ENCODE peak calls at places on chromosome 19, in ten cellular contexts. C is GM23338, O is HCT116, Y is transverse colon, L is K562, B is spleen, Z is breast epithelium, I is sigmoid colon, X is endothelial cell of umbilical vein, V is GM12892. K is an unnamed sample.

GRCh38 chr19:11242864-11243797 is 3.7 kb downstream of the ANGPTL8 start:
- DNase-seq in Z (peak), B (peak), I (peak), Y (peak), X (peak), V (peak), O (peak), C (peak), L (peak), K (peak)

GRCh38 chr19:7699422-7700127 is 2.4 kb downstream of the FCER2 start:
- DNase-seq in Y (no peak), I (no peak), X (no peak), V (no peak), O (no peak), Z (no peak), C (no peak), L (peak), B (no peak), K (no peak)

GRCh38 chr19:40217921-40218890 is at the start of gene TTC9B:
- DNase-seq in I (no peak), V (no peak), X (no peak), Z (no peak), B (no peak), L (peak), Y (no peak), C (peak), O (no peak), K (no peak)

GRCh38 chr19:1482361-1483066 is 3.5 kb upstream of the C19orf25 start:
- DNase-seq in O (no peak), I (no peak), V (no peak), L (peak), Z (no peak), Y (no peak), C (no peak), X (no peak), B (no peak), K (no peak)

GRCh38 chr19:40642757-40643325 is 41.7 kb downstream of the LTBP4 start:
- DNase-seq in Z (no peak), I (no peak), O (no peak), Y (no peak), C (no peak), B (no peak), V (no peak), X (no peak), L (no peak), K (no peak)

GRCh38 chr19:13103961-13104847 is 1.5 kb upstream of the LYL1 start:
- DNase-seq in L (peak), X (peak), Y (peak), B (peak), O (no peak), V (peak), C (peak), Z (no peak), I (peak), K (peak)

GRCh38 chr19:44303976-44304568 is 753 bp downstream of the ZNF235 start:
- DNase-seq in L (peak), X (no peak), B (no peak), C (peak), V (no peak), Z (no peak), I (no peak), Y (peak), O (no peak), K (no peak)

GRCh38 chr19:28387507-28387906 is 825.4 kb downstream of the UQCRFS1 start:
- DNase-seq in L (no peak), V (no peak), C (no peak), Y (no peak), X (no peak), Z (no peak), I (no peak), O (no peak), B (no peak), K (no peak)

GRCh38 chr19:47228168-47228936 is 2.6 kb downstream of the BBC3 start:
- DNase-seq in O (no peak), Y (peak), V (no peak), C (peak), I (peak), Z (peak), B (peak), X (no peak), L (peak), K (no peak)

GRCh38 chr19:40613669-40614594 is 12.8 kb downstream of the LTBP4 start:
- DNase-seq in O (peak), X (no peak), Z (peak), C (peak), L (peak), V (peak), Y (peak), I (peak), B (peak), K (peak)

GRCh38 chr19:10095948-10096614 is 6.4 kb downstream of the ANGPTL6 start:
- DNase-seq in I (peak), O (peak), Y (peak), L (peak), C (peak), B (peak), Z (peak), X (peak), V (peak), K (peak)

GRCh38 chr19:53112286-53112685 is 9.1 kb upstream of the ZNF160 start:
- DNase-seq in Y (no peak), I (no peak), L (no peak), X (no peak), B (no peak), O (no peak), Z (no peak), V (no peak), C (no peak), K (no peak)

GRCh38 chr19:7830823-7831222 is 805 bp downstream of the EVI5L start:
- DNase-seq in V (no peak), I (no peak), Z (no peak), Y (no peak), B (peak), O (no peak), X (no peak), L (no peak), C (no peak), K (no peak)

GRCh38 chr19:42362891-42363440 is 27.1 kb downstream of the CNFN start:
- DNase-seq in C (no peak), O (no peak), I (no peak), V (no peak), L (no peak), Y (no peak), B (no peak), X (no peak), Z (no peak), K (no peak)

GRCh38 chr19:9323557-9323918 is 441 bp upstream of the ZNF559 start:
- DNase-seq in X (peak), O (peak), Y (peak), V (no peak), I (peak), L (peak), B (peak), Z (peak), C (peak), K (peak)

GRCh38 chr19:6458695-6459355 is 767 bp downstream of the SLC25A23 start:
- DNase-seq in Y (peak), I (no peak), L (peak), O (no peak), X (no peak), Z (no peak), C (no peak), V (no peak), B (no peak), K (no peak)

GRCh38 chr19:44738603-44739585 is 9.6 kb upstream of the BCL3 start:
- DNase-seq in C (no peak), Z (no peak), L (peak), Y (peak), V (no peak), I (no peak), X (no peak), O (no peak), B (peak), K (no peak)

GRCh38 chr19:46495789-46496099 is at the start of gene PNMA8B:
- DNase-seq in L (peak), C (peak), Z (peak), V (no peak), Y (no peak), B (peak), O (no peak), I (peak), X (no peak), K (peak)

GRCh38 chr19:48333467-48334384 is 8.4 kb downstream of the EMP3 start:
- DNase-seq in Y (peak), C (peak), O (peak), Z (peak), I (peak), B (peak), X (peak), L (peak), V (peak), K (peak)

GRCh38 chr19:15419413-15420025 is 731 bp upstream of the AKAP8L start:
- DNase-seq in O (no peak), Z (no peak), X (no peak), B (no peak), L (no peak), Y (no peak), C (no peak), V (no peak), I (no peak), K (no peak)

GRCh38 chr19:29487432-29487831 is 38.4 kb upstream of the VSTM2B start:
- DNase-seq in O (no peak), X (no peak), I (peak), V (no peak), Z (no peak), C (no peak), Y (no peak), B (peak), L (no peak), K (no peak)

GRCh38 chr19:1146418-1146711 is 27.7 kb downstream of the SBNO2 start:
- DNase-seq in I (no peak), B (no peak), V (no peak), L (no peak), C (no peak), X (no peak), Y (no peak), Z (no peak), O (no peak), K (no peak)

GRCh38 chr19:16069813-16070365 is 6.4 kb upstream of the TPM4 start:
- DNase-seq in V (no peak), X (no peak), O (no peak), Y (peak), L (no peak), B (peak), C (no peak), I (peak), Z (no peak), K (no peak)

DNA sequence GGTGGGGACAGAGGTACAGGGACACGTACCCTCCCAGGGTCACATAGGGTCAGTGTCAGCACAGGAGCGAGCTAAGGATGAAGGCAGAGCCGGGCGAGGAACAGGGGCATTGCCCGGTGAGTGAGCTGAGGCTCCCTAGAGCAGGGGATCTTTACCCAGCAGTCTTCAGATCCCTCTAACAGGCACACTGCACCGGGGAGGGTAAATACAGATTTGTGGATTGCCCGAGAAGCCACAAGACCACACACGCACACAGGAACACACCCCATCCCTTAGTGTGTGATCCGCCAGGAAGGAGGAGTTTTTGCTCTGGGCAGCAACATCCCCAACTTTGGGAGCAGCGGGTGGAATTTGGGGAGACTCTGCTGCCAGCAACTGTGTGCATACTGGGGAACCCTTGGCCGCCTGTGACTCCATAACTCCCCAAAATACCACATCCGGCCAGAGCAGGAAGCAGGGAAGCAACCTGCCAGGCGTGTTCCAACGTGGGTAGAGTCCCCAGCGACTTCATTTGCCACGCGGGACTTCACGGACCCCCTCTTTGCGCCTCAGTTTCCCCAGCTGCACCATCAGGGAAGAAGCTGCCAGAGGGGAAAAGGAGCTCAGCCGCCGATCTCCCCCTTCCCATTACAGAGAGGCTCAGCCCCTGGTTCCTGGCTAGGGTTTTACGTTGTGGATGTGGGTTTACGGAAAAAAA is 5.9 kb upstream of the TLE2 start:
- DNase-seq in C (peak), B (peak), X (no peak), L (no peak), Z (peak), O (no peak), I (peak), V (no peak), Y (peak), K (no peak)
- TF ChIP-seq POLR2AphosphoS5 in C (peak), B (no peak), X (no peak), L (no peak), Z (no peak), O (no peak), I (no peak), V (no peak), Y (no peak), K (no peak)

GRCh38 chr19:38695832-38696732 is 48.2 kb downstream of the CAPN12 start:
- DNase-seq in X (no peak), L (no peak), C (no peak), I (no peak), O (no peak), Y (no peak), V (no peak), Z (no peak), B (no peak), K (no peak)

GRCh38 chr19:38692458-38693379 is 45.3 kb downstream of the ACTN4 start:
- DNase-seq in O (no peak), C (peak), I (no peak), L (no peak), V (no peak), Y (no peak), X (no peak), Z (no peak), B (no peak), K (no peak)

GRCh38 chr19:38695319-38695683 is 47.9 kb downstream of the ACTN4 start:
- DNase-seq in I (no peak), Y (no peak), X (no peak), O (no peak), Z (no peak), B (no peak), C (no peak), L (no peak), V (no peak), K (no peak)

GRCh38 chr19:38691938-38692457 is 44.5 kb downstream of the ACTN4 start:
- DNase-seq in B (no peak), C (no peak), X (no peak), Y (peak), Z (peak), O (peak), L (no peak), V (no peak), I (peak), K (no peak)

DNA sequence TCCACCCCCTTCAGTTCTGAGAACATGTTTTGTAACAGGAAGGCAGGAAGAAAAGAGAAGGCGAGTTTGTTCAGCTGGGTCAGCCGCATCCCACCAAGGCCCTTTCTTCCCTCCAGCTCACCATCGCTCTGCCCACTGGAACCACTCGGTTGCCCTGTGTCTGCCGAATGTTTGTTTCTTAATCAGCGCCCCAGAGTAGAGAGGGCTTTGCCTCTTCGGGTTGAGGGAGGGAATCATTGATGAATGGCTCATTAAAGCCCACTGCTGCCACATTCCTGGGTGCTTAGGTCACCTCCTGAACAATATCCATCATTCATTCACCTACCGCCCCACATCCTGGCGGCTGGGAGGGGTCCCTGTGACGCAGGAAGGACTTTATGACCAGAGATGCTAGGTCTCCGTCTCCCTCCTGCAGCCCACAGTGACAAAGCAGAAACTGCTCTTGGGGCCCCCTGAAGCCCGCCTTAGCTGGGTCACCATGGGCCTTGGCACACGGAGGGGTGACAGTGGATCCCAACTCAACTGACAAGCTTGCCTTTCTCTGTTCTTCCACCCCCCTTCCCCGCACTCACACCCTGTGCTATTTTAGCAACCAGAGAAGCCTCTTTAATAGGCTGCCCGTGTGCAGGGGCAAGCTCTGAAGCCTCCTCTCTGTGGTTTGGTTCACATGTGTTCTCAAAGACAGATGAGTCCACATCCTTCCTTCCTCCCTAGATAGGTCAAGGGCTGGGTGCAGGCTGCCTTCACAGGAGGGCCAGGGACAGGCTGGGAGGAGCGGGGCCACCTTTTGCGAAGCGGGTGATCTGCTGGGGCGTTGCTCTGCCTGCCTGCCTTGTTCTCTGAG is 46.2 kb downstream of the ACTN4 start:
- DNase-seq in O (peak), B (peak), Z (peak), Y (peak), X (peak), L (no peak), I (no peak), V (peak), C (peak), K (peak)
- TF ChIP-seq POLR2AphosphoS5 in O (peak), B (peak), Z (no peak), Y (no peak), X (no peak), L (no peak), I (peak), V (no peak), C (no peak), K (no peak)

DNA sequence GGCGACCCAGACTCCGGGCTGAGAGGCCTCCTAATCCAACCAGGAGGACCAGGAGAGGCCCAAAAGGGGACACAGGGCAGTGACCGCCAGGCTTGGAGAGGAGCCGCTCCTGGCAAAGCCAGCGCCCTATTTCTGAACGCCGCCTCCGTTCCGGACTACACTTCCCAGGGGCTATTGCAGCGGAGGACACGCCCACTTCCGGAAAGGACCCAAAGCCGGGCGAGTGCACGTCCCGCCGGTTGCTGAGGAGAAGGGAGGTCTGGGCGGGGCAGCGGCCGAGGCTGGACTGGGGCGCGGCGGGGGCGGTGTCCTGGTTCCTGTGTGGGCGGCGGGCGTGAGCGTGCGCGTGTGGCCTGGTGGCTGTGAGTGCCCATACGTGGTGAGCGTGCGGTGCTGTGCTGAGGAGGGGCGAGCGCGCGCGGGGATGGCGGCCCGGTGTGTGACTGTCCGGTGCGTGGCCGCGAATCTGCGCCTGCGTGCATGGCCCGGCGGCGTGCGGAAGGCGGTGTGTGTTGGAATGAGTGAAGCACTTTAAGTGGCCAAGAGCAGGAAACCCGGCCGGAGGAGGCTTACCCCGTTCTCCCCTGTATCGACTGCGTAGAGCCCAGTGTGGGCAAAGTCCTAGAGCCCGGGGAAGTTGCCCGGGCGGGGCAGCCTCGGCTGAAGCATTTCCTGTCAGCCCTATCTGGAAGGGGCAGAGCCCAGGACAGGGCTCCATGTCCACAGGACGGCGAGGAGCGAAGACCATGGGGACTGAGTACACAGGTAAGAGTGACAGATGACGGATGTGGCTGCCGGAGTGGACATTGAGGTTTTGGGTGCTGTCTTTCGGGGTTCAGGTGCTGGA is at the start of gene ZNF470:
- DNase-seq in Z (peak), O (no peak), X (peak), I (peak), C (peak), B (peak), V (peak), Y (peak), L (peak), K (peak)
- TF ChIP-seq POLR2AphosphoS5 in Z (peak), O (no peak), X (peak), I (peak), C (peak), B (peak), V (no peak), Y (peak), L (no peak), K (no peak)

GRCh38 chr19:3056454-3057016 is 5.8 kb downstream of the TLE5 start:
- DNase-seq in Z (no peak), C (no peak), L (no peak), X (no peak), I (no peak), V (no peak), B (no peak), Y (no peak), O (no peak), K (no peak)
- TF ChIP-seq POLR2AphosphoS5 in Z (no peak), C (no peak), L (no peak), X (no peak), I (no peak), V (peak), B (peak), Y (no peak), O (peak), K (no peak)

GRCh38 chr19:54464044-54464623 is 556 bp upstream of the LENG9 start:
- DNase-seq in Y (peak), X (peak), L (peak), I (peak), V (no peak), O (peak), Z (peak), B (peak), C (peak), K (no peak)

GRCh38 chr19:54463531-54464043 is at the start of gene LENG9:
- DNase-seq in B (peak), L (peak), Z (peak), C (peak), X (peak), I (peak), V (peak), O (peak), Y (peak), K (no peak)

GRCh38 chr19:54462072-54462712 is 1.4 kb downstream of the LENG9 start:
- DNase-seq in X (peak), V (no peak), L (no peak), O (no peak), Y (peak), Z (no peak), B (peak), I (peak), C (no peak), K (no peak)

GRCh38 chr19:54461201-54462071 is 2.1 kb downstream of the LENG9 start:
- DNase-seq in Z (no peak), X (peak), B (peak), L (no peak), V (no peak), I (no peak), Y (no peak), O (no peak), C (no peak), K (no peak)

GRCh38 chr19:54462713-54463530 is 656 bp downstream of the LENG9 start:
- DNase-seq in L (peak), Z (peak), C (peak), O (no peak), B (peak), I (peak), Y (peak), V (no peak), X (peak), K (no peak)
- TF ChIP-seq POLR2AphosphoS5 in L (peak), Z (peak), C (peak), O (peak), B (peak), I (peak), Y (peak), V (peak), X (no peak), K (no peak)

K was measured in GM12891.